ENCODE peak calls at places on chromosomes 11 and 22, in seven cellular contexts. J is amygdala, D is endothelial cell of umbilical vein, X is astrocyte of the cerebellum, S is Kasumi-1, W is NCI-H2029 treated with DMSO at 0.1 percent for 48 hours, O is NCI-H226. Q is an unnamed sample.
A peak's percentile ranks its signal among the peaks of the same experiment; 100 is the strongest.

GRCh38 chr11:19466314-19466713 is 225.6 kb upstream of the E2F8 start:
- DNase-seq in J (no peak), D (no peak), X (no peak), S (no peak), W (no peak), O (no peak), Q (no peak)

GRCh38 chr11:128291043-128291442 is 296.3 kb downstream of the ETS1 start:
- DNase-seq in J (no peak), D (no peak), X (no peak), S (no peak), W (no peak), O (no peak), Q (no peak)

GRCh38 chr22:36765131-36765942 is 10.6 kb downstream of the IFT27 start:
- DNase-seq in J (no peak), D (no peak), X (no peak), S (no peak), W (no peak), O (no peak), Q (peak; percentile 4)

GRCh38 chr22:47782461-47783075 is 1020.1 kb downstream of the TBC1D22A start:
- DNase-seq in J (no peak), D (no peak), X (no peak), S (no peak), W (no peak), O (no peak), Q (no peak)

GRCh38 chr11:129190087-129190486 is 2.0 kb downstream of the ARHGAP32 start:
- DNase-seq in J (no peak), D (no peak), X (no peak), S (no peak), W (peak; percentile 34), O (peak; percentile 37), Q (no peak)

GRCh38 chr11:27012254-27012921 is 18.5 kb downstream of the FIBIN start:
- DNase-seq in J (no peak), D (peak; percentile 72), X (peak; percentile 62), S (peak; percentile 55), W (no peak), O (no peak), Q (peak; percentile 44)

GRCh38 chr11:70863186-70863585 is 389.2 kb downstream of the SHANK2 start:
- DNase-seq in J (no peak), D (no peak), X (no peak), S (no peak), W (no peak), O (no peak), Q (no peak)

GRCh38 chr11:91295591-91295990 is 929.0 kb upstream of the FAT3 start:
- DNase-seq in J (no peak), D (no peak), X (no peak), S (no peak), W (no peak), O (no peak), Q (no peak)

GRCh38 chr11:113721462-113722066 is 15.5 kb upstream of the TMPRSS5 start:
- DNase-seq in J (no peak), D (no peak), X (no peak), S (no peak), W (no peak), O (peak; percentile 5), Q (no peak)

GRCh38 chr22:42960146-42960509 is 54.8 kb downstream of the PACSIN2 start:
- DNase-seq in J (no peak), D (no peak), X (no peak), S (peak; percentile 33), W (no peak), O (no peak), Q (no peak)

GRCh38 chr11:82899957-82900276 is 313 bp downstream of the PRCP start:
- DNase-seq in J (no peak), D (no peak), X (no peak), S (peak; percentile 17), W (no peak), O (no peak), Q (no peak)

GRCh38 chr11:75513250-75513649 is 12.5 kb downstream of the GDPD5 start:
- DNase-seq in J (no peak), D (peak; percentile 53), X (peak; percentile 16), S (no peak), W (no peak), O (no peak), Q (no peak)

GRCh38 chr11:14119357-14119756 is 156.8 kb downstream of the SPON1 start:
- DNase-seq in J (no peak), D (no peak), X (no peak), S (no peak), W (peak; percentile 84), O (no peak), Q (no peak)

GRCh38 chr22:45888221-45889092 is 88.5 kb downstream of the WNT7B start:
- DNase-seq in J (no peak), D (no peak), X (no peak), S (no peak), W (no peak), O (no peak), Q (no peak)

GRCh38 chr22:37043214-37043827 is 8.2 kb upstream of the KCTD17 start:
- DNase-seq in J (no peak), D (no peak), X (no peak), S (no peak), W (no peak), O (no peak), Q (no peak)

Q was measured in BE2C.